ENCODE peak calls at places on chromosomes 5 and 9, in six cellular contexts. Z is heart right ventricle, Y is right cardiac atrium, I is fibroblast of lung, T is uterus, F is right atrium auricular region. K is an unnamed sample.

GRCh38 chr5:160230686-160231527 is 1.6 kb downstream of the FABP6 start:
- DNase-seq in Z (no peak), Y (no peak), I (peak; percentile 84), T (no peak), F (no peak), K (no peak)

GRCh38 chr5:6273090-6273735 is 105.1 kb downstream of the MED10 start:
- DNase-seq in Z (no peak), Y (no peak), I (no peak), T (no peak), F (no peak), K (no peak)

GRCh38 chr9:79665383-79665782 is 93.6 kb downstream of the TLE4 start:
- DNase-seq in Z (no peak), Y (no peak), I (no peak), T (no peak), F (no peak), K (no peak)

GRCh38 chr9:26955222-26955903 is 849 bp upstream of the IFT74 start:
- DNase-seq in Z (no peak), Y (no peak), I (no peak), T (no peak), F (no peak), K (no peak)

GRCh38 chr9:34479316-34479865 is 20.8 kb downstream of the DNAI1 start:
- DNase-seq in Z (no peak), Y (no peak), I (no peak), T (no peak), F (no peak), K (no peak)

GRCh38 chr5:38546691-38547146 is 9.7 kb downstream of the LIFR start:
- DNase-seq in Z (no peak), Y (no peak), I (no peak), T (no peak), F (no peak), K (no peak)

GRCh38 chr5:179613460-179614071 is 9.9 kb downstream of the HNRNPH1 start:
- DNase-seq in Z (no peak), Y (peak; percentile 33), I (no peak), T (no peak), F (no peak), K (no peak)

GRCh38 chr5:177066227-177066626 is 20.5 kb upstream of the FGFR4 start:
- DNase-seq in Z (no peak), Y (no peak), I (no peak), T (no peak), F (no peak), K (no peak)

GRCh38 chr5:94618029-94618492 is 343 bp downstream of the KIAA0825 start:
- DNase-seq in Z (peak; percentile 50), Y (peak; percentile 80), I (peak; percentile 79), T (peak; percentile 34), F (peak; percentile 78), K (peak; percentile 50)

GRCh38 chr5:116766470-116766947 is 191.9 kb upstream of the SEMA6A start:
- DNase-seq in Z (no peak), Y (no peak), I (peak; percentile 95), T (peak; percentile 42), F (peak; percentile 72), K (no peak)

GRCh38 chr9:126842977-126843799 is 17.3 kb upstream of the ZBTB34 start:
- DNase-seq in Z (no peak), Y (no peak), I (peak; percentile 47), T (no peak), F (no peak), K (no peak)

GRCh38 chr5:9156282-9156681 is 389.6 kb downstream of the SEMA5A start:
- DNase-seq in Z (no peak), Y (no peak), I (peak; percentile 45), T (peak; percentile 45), F (no peak), K (peak; percentile 50)

GRCh38 chr5:179163236-179164155 is 103.3 kb downstream of the ZNF354C start:
- DNase-seq in Z (no peak), Y (peak; percentile 31), I (no peak), T (peak; percentile 4), F (no peak), K (no peak)

GRCh38 chr9:18673179-18673578 is 199.2 kb downstream of the ADAMTSL1 start:
- DNase-seq in Z (no peak), Y (no peak), I (no peak), T (no peak), F (no peak), K (no peak)

GRCh38 chr5:170640731-170641588 is 137.1 kb downstream of the KCNIP1 start:
- DNase-seq in Z (no peak), Y (no peak), I (no peak), T (no peak), F (no peak), K (no peak)

GRCh38 chr9:27528886-27529315 is 713 bp downstream of the MOB3B start:
- DNase-seq in Z (peak; percentile 36), Y (peak; percentile 77), I (no peak), T (peak; percentile 72), F (peak; percentile 70), K (no peak)

GRCh38 chr5:95962785-95963184 is 1.1 kb upstream of the ELL2 start:
- DNase-seq in Z (no peak), Y (no peak), I (no peak), T (no peak), F (no peak), K (no peak)

GRCh38 chr5:608286-609087 is 3.7 kb upstream of the CEP72 start:
- DNase-seq in Z (no peak), Y (peak; percentile 40), I (no peak), T (no peak), F (no peak), K (no peak)

GRCh38 chr5:80213467-80213866 is 42.4 kb downstream of the SERINC5 start:
- DNase-seq in Z (no peak), Y (no peak), I (no peak), T (no peak), F (no peak), K (no peak)
- H3K4me1 ChIP-seq in Z (peaks cover 36% of the 10 kb centered on the region), Y (peaks cover 8% of the 10 kb centered on the region), I (peaks cover 2% of the 10 kb centered on the region), T (no peaks in the 10 kb centered on the region), F (peaks cover 27% of the 10 kb centered on the region), K (no peaks in the 10 kb centered on the region)

GRCh38 chr5:168136340-168136739 is 155.1 kb upstream of the WWC1 start:
- DNase-seq in Z (no peak), Y (peak; percentile 53), I (no peak), T (no peak), F (no peak), K (no peak)
- H3K9me3 ChIP-seq in Z (no peaks in the 10 kb centered on the region), Y (no peaks in the 10 kb centered on the region), I (no peaks in the 10 kb centered on the region), T (no peaks in the 10 kb centered on the region), F (no peaks in the 10 kb centered on the region), K (no peaks in the 10 kb centered on the region)

DNA sequence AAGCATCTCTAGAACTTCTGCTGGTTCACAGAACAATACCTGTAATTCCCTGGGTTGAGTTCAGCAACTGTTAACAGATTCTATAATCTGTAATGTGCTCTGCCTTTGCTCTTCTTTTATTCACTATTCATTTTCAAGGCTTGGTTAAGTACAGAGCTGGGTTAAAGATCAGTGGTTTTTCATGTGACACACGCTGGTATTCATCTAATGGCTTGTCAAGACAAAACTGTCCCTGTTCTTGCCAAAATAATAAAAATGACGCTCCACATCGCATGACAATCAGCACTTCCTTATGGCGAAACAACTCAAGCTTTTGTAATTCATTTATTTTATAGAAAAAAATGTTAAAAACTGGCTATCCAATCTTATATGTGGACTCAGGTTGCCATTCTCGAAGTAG is 137.9 kb downstream of the BNC2 start:
- DNase-seq in Z (no peak), Y (no peak), I (no peak), T (no peak), F (no peak), K (no peak)
- H3K4me1 ChIP-seq in Z (no peaks in the 10 kb centered on the region), Y (no peaks in the 10 kb centered on the region), I (no peaks in the 10 kb centered on the region), T (peaks cover 4% of the 10 kb centered on the region), F (peaks cover 8% of the 10 kb centered on the region), K (no peaks in the 10 kb centered on the region)

DNA sequence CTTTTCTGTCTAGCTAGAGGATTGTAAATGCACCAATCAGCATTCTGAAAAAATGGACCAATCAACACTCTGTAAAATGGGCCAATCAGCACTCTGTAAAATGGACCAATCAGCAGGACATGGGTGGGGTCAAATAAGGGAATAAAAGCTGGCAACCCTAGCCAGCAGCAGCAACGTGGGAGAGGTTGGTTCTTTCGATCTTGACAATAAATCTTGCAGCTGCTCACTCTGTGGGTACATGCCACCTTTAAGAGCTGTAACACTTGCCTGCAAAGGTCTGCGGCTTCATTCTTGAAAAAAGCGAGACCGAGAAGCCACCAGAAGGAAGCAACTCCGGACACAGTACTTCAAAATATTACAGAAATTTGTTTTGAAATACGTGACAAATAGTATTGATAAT is 424.6 kb upstream of the CDH9 start:
- DNase-seq in Z (no peak), Y (no peak), I (no peak), T (no peak), F (no peak), K (no peak)
- H3K9me3 ChIP-seq in Z (peaks cover 2% of the 10 kb centered on the region), Y (no peaks in the 10 kb centered on the region), I (no peaks in the 10 kb centered on the region), T (no peaks in the 10 kb centered on the region), F (no peaks in the 10 kb centered on the region), K (no peaks in the 10 kb centered on the region)

GRCh38 chr5:135138116-135138850 is 104.3 kb upstream of the PITX1 start:
- DNase-seq in Z (no peak), Y (no peak), I (no peak), T (no peak), F (no peak), K (no peak)
- H3K4me1 ChIP-seq in Z (no peaks in the 10 kb centered on the region), Y (no peaks in the 10 kb centered on the region), I (peaks cover 25% of the 10 kb centered on the region), T (no peaks in the 10 kb centered on the region), F (no peaks in the 10 kb centered on the region), K (peaks cover 7% of the 10 kb centered on the region)

GRCh38 chr5:122352331-122352730 is 40.3 kb downstream of the SNCAIP start:
- DNase-seq in Z (no peak), Y (no peak), I (peak; percentile 42), T (no peak), F (no peak), K (no peak)
- H3K9me3 ChIP-seq in Z (no peaks in the 10 kb centered on the region), Y (no peaks in the 10 kb centered on the region), I (no peaks in the 10 kb centered on the region), T (no peaks in the 10 kb centered on the region), F (no peaks in the 10 kb centered on the region), K (no peaks in the 10 kb centered on the region)

GRCh38 chr9:133124123-133124948 is 3.3 kb upstream of the RALGDS start:
- DNase-seq in Z (no peak), Y (no peak), I (no peak), T (no peak), F (no peak), K (no peak)
- H3K4me1 ChIP-seq in Z (peaks cover 66% of the 10 kb centered on the region), Y (peaks cover 27% of the 10 kb centered on the region), I (peaks cover 26% of the 10 kb centered on the region), T (no peaks in the 10 kb centered on the region), F (peaks cover 76% of the 10 kb centered on the region), K (peaks cover 18% of the 10 kb centered on the region)

GRCh38 chr5:44664711-44665100 is 144.0 kb upstream of the MRPS30 start:
- DNase-seq in Z (no peak), Y (no peak), I (no peak), T (no peak), F (no peak), K (no peak)

GRCh38 chr5:44663991-44664710 is 144.6 kb upstream of the MRPS30 start:
- DNase-seq in Z (no peak), Y (peak; percentile 22), I (no peak), T (no peak), F (no peak), K (no peak)

GRCh38 chr5:44665101-44665701 is 143.5 kb upstream of the MRPS30 start:
- DNase-seq in Z (no peak), Y (no peak), I (peak; percentile 7), T (no peak), F (no peak), K (no peak)

GRCh38 chr5:44661851-44662250 is 146.9 kb upstream of the MRPS30 start:
- DNase-seq in Z (no peak), Y (no peak), I (no peak), T (no peak), F (no peak), K (no peak)

DNA sequence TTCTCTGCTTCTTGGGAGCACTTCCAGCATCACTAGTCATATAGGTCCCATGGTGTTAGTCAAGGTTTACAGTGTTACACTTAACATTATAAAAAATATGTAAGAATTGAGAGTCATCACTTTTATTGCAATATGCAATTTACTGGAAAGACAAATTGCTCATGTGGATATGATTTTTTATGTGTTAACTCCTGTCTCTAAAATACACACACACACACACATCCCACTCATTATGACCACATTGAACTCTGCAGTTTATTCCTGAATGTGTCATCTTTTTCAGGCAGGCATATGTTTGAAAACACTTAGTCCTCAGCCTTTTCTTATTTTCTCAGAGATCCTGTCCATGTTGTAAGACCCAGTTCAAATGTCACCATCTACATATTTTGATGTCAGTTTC is 148.5 kb upstream of the MRPS30 start:
- DNase-seq in Z (no peak), Y (no peak), I (no peak), T (no peak), F (no peak), K (no peak)
- H3K9me3 ChIP-seq in Z (no peaks in the 10 kb centered on the region), Y (peaks cover 4% of the 10 kb centered on the region), I (no peaks in the 10 kb centered on the region), T (no peaks in the 10 kb centered on the region), F (peaks cover 9% of the 10 kb centered on the region), K (no peaks in the 10 kb centered on the region)